ENCODE peak calls at places on chromosomes 16 and 17, in eight cellular contexts. I is colonic mucosa, R is epithelial cell of proximal tubule, W is lower lobe of right lung, M is fibroblast of the aortic adventitia, D is AG10803, O is GM12864, Z is fibroblast of lung. J is an unnamed sample.

GRCh38 chr17:2703181-2703580 is 8.4 kb downstream of the CLUH start:
- DNase-seq in I (no peak), R (no peak), W (peak), M (no peak), D (no peak), O (no peak), Z (no peak), J (no peak)

GRCh38 chr17:21539146-21539545 is 153.2 kb upstream of the KCNJ18 start:
- DNase-seq in I (no peak), R (no peak), W (no peak), M (peak), D (no peak), O (no peak), Z (peak), J (no peak)

GRCh38 chr17:6927290-6927844 is 68.5 kb upstream of the ALOX12 start:
- DNase-seq in I (no peak), R (no peak), W (no peak), M (peak), D (peak), O (no peak), Z (peak), J (no peak)

GRCh38 chr16:56914896-56915295 is 17.0 kb upstream of the HERPUD1 start:
- DNase-seq in I (no peak), R (no peak), W (no peak), M (no peak), D (no peak), O (no peak), Z (no peak), J (no peak)

GRCh38 chr16:67964477-67965131 is 3.8 kb downstream of the SLC12A4 start:
- DNase-seq in I (no peak), R (no peak), W (no peak), M (no peak), D (no peak), O (no peak), Z (no peak), J (no peak)

GRCh38 chr16:84266451-84266850 is 26.6 kb upstream of the KCNG4 start:
- DNase-seq in I (peak), R (no peak), W (no peak), M (peak), D (peak), O (peak), Z (peak), J (peak)

GRCh38 chr17:45976755-45977505 is 22.1 kb upstream of the STH start:
- DNase-seq in I (no peak), R (no peak), W (no peak), M (peak), D (no peak), O (no peak), Z (no peak), J (peak)

GRCh38 chr17:70774339-70775110 is 605.2 kb downstream of the KCNJ2 start:
- DNase-seq in I (no peak), R (no peak), W (no peak), M (no peak), D (no peak), O (no peak), Z (no peak), J (no peak)

GRCh38 chr17:35080536-35080935 is 17.0 kb upstream of the RFFL start:
- DNase-seq in I (no peak), R (no peak), W (no peak), M (no peak), D (no peak), O (peak), Z (no peak), J (no peak)

GRCh38 chr17:76868669-76869208 is 535 bp downstream of the MGAT5B start:
- DNase-seq in I (no peak), R (no peak), W (no peak), M (no peak), D (no peak), O (no peak), Z (no peak), J (no peak)

GRCh38 chr17:77730376-77730775 is 228.1 kb upstream of the TNRC6C start:
- DNase-seq in I (no peak), R (no peak), W (no peak), M (no peak), D (no peak), O (no peak), Z (no peak), J (no peak)

GRCh38 chr17:40529991-40530390 is 28.6 kb upstream of the TNS4 start:
- DNase-seq in I (no peak), R (no peak), W (no peak), M (no peak), D (no peak), O (no peak), Z (no peak), J (no peak)

GRCh38 chr17:64282753-64283080 is 19.7 kb upstream of the TEX2 start:
- DNase-seq in I (no peak), R (no peak), W (no peak), M (no peak), D (no peak), O (no peak), Z (no peak), J (no peak)

GRCh38 chr17:82282239-82283207 is 9.0 kb upstream of the CSNK1D start:
- DNase-seq in I (no peak), R (no peak), W (no peak), M (no peak), D (no peak), O (no peak), Z (no peak), J (no peak)

GRCh38 chr17:12047977-12048376 is 27.3 kb downstream of the MAP2K4 start:
- DNase-seq in I (no peak), R (no peak), W (no peak), M (peak), D (no peak), O (no peak), Z (no peak), J (peak)

GRCh38 chr17:12048843-12049473 is 28.3 kb downstream of the MAP2K4 start:
- DNase-seq in I (no peak), R (no peak), W (no peak), M (no peak), D (no peak), O (no peak), Z (no peak), J (no peak)

GRCh38 chr17:12050646-12051225 is 30.1 kb downstream of the MAP2K4 start:
- DNase-seq in I (no peak), R (peak), W (no peak), M (no peak), D (no peak), O (no peak), Z (no peak), J (no peak)

GRCh38 chr17:12055889-12056288 is 35.2 kb downstream of the MAP2K4 start:
- DNase-seq in I (no peak), R (no peak), W (no peak), M (no peak), D (no peak), O (no peak), Z (no peak), J (no peak)

GRCh38 chr17:12053552-12053951 is 32.9 kb downstream of the MAP2K4 start:
- DNase-seq in I (no peak), R (no peak), W (no peak), M (no peak), D (no peak), O (no peak), Z (no peak), J (no peak)
- H3K4me3 ChIP-seq in I (no peak), R (no peak), W (no peak), M (no peak), D (no peak), O (no peak), Z (peak), J (no peak)

GRCh38 chr16:85312642-85313540 is 200.6 kb upstream of the CIBAR2 start:
- DNase-seq in I (no peak), R (no peak), W (no peak), M (no peak), D (no peak), O (no peak), Z (no peak), J (peak)
- H3K4me3 ChIP-seq in I (no peak), R (no peak), W (no peak), M (no peak), D (no peak), O (no peak), Z (no peak), J (no peak)

DNA sequence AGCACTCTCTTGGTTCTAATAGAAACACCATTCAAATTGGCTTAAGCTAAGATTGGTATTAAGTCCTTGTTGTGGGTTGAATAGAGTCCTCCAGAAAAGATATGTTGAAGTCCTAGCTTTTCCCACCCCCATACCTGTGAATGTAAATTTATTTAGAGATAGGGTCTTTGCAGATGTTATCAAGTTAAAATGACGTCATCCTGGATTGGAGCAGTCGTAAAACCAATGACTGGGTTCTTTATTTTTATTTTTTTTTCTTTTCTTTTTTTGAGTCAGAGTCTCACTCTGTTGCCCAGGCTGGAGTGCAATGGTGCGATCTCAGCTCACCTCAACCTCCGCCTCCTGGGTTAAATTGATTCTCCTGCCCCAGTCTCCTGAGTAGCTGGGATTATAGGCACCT is 658.6 kb upstream of the RBFOX1 start:
- DNase-seq in I (no peak), R (no peak), W (no peak), M (no peak), D (no peak), O (no peak), Z (no peak), J (no peak)
- H3K4me3 ChIP-seq in I (no peak), R (no peak), W (no peak), M (no peak), D (no peak), O (no peak), Z (no peak), J (no peak)

GRCh38 chr17:81037026-81037782 is 2.3 kb downstream of the BAIAP2 start:
- DNase-seq in I (no peak), R (no peak), W (peak), M (peak), D (no peak), O (no peak), Z (no peak), J (no peak)
- H3K4me3 ChIP-seq in I (no peak), R (peak), W (peak), M (peak), D (no peak), O (no peak), Z (peak), J (no peak)

DNA sequence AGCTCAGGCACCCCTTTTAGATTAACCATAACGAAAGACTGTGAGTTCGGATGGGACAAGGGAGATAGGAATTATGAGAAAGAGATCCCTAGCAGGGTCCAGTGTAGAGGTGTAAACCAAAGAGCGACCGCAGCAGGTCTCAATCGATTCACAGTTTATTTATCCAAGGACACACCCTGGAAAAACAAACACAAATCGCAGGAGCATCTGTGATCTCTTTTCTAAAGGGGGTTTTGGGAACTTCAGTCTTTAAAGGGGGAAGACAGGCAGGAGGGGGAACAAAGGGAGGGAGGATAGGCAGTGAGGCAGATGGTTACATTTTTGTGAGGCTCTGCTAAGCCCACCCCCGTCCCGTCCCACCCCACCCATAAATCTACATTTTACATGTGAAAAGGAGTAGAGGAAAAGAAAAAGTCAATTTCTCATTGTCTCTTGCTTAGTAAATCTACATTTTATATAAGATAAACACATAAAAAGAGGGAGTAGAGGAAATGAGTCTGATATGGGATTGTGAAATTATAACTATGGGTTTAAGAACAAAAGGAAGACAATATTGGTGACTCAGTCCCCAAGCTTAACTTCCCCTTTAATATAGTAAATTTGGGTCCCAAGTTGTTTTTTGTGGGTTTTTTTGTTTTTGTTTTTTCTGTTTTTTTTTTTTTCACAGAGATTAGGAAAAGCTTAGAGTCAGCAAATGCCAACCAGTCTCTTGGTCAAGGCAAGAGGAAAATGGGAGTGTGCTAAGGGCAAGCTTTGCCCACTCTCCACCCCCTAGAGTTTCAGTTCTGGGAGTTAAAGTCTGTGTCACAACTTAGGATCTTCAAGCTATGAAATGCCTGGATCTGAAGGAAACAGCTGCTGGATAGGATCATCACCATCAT is 161.0 kb upstream of the CDH5 start:
- DNase-seq in I (no peak), R (no peak), W (no peak), M (peak), D (no peak), O (no peak), Z (peak), J (peak)
- H3K4me3 ChIP-seq in I (no peak), R (no peak), W (no peak), M (no peak), D (no peak), O (no peak), Z (no peak), J (no peak)

GRCh38 chr17:59221159-59221847 is 992 bp downstream of the GDPD1 start:
- DNase-seq in I (no peak), R (no peak), W (peak), M (no peak), D (no peak), O (no peak), Z (no peak), J (no peak)

GRCh38 chr17:59220328-59221158 is at the start of gene GDPD1:
- DNase-seq in I (peak), R (peak), W (peak), M (peak), D (peak), O (peak), Z (peak), J (peak)

GRCh38 chr17:59219370-59219769 is 941 bp upstream of the GDPD1 start:
- DNase-seq in I (no peak), R (no peak), W (no peak), M (no peak), D (no peak), O (no peak), Z (no peak), J (no peak)

GRCh38 chr17:59223813-59224212 is 3.5 kb downstream of the GDPD1 start:
- DNase-seq in I (no peak), R (no peak), W (no peak), M (no peak), D (no peak), O (no peak), Z (no peak), J (no peak)

GRCh38 chr17:59219992-59220327 is 351 bp upstream of the GDPD1 start:
- DNase-seq in I (no peak), R (no peak), W (no peak), M (no peak), D (no peak), O (no peak), Z (no peak), J (no peak)
- H3K4me3 ChIP-seq in I (peak), R (peak), W (peak), M (peak), D (peak), O (peak), Z (peak), J (no peak)